ENCODE peak calls at places on chromosome X, in four cellular contexts. A is activated B cell treated with CpG ODN at 0.5 μM for 24 hours, B is PC-3, S is colonic mucosa. N is an unnamed sample.
A peak's percentile ranks its signal among the peaks of the same experiment; 100 is the strongest.

GRCh38 chrX:66728818-66729271 is 90.0 kb upstream of the EDA2R start:
- DNase-seq in A (no peak), B (peak; percentile 39), S (peak; percentile 62), N (no peak)

GRCh38 chrX:149837167-149837566 is 43.8 kb upstream of the MAGEA8 start:
- DNase-seq in A (no peak), B (no peak), S (no peak), N (no peak)

GRCh38 chrX:49862093-49862492 is 17.2 kb upstream of the USP27X start:
- DNase-seq in A (no peak), B (no peak), S (no peak), N (no peak)

GRCh38 chrX:119340606-119341205 is 58.4 kb upstream of the SLC25A43 start:
- DNase-seq in A (no peak), B (no peak), S (no peak), N (no peak)

GRCh38 chrX:48958635-48959094 is 1.3 kb upstream of the OTUD5 start:
- DNase-seq in A (no peak), B (peak; percentile 53), S (peak; percentile 36), N (no peak)

GRCh38 chrX:39760930-39761329 is 336.8 kb downstream of the BCOR start:
- DNase-seq in A (no peak), B (no peak), S (no peak), N (no peak)

GRCh38 chrX:40199704-40200103 is 101.9 kb upstream of the BCOR start:
- DNase-seq in A (no peak), B (peak; percentile 8), S (no peak), N (no peak)

GRCh38 chrX:70664726-70665125 is 220.1 kb downstream of the DLG3 start:
- DNase-seq in A (no peak), B (peak; percentile 49), S (no peak), N (no peak)

GRCh38 chrX:16479206-16479869 is 170.6 kb upstream of the S100G start:
- DNase-seq in A (no peak), B (peak; percentile 92), S (no peak), N (no peak)

GRCh38 chrX:137882960-137883359 is 317.0 kb downstream of the ZIC3 start:
- DNase-seq in A (no peak), B (no peak), S (no peak), N (no peak)

GRCh38 chrX:56793533-56794320 is 64.7 kb downstream of the NBDY start:
- DNase-seq in A (no peak), B (no peak), S (peak; percentile 18), N (no peak)

GRCh38 chrX:17065100-17065499 is 118.6 kb downstream of the REPS2 start:
- DNase-seq in A (no peak), B (no peak), S (no peak), N (no peak)

GRCh38 chrX:24877854-24878650 is 137.7 kb downstream of the ARX start:
- DNase-seq in A (no peak), B (peak; percentile 47), S (no peak), N (no peak)

GRCh38 chrX:100636321-100636991 is at the start of gene TSPAN6:
- DNase-seq in A (peak; percentile 46), B (peak; percentile 91), S (peak; percentile 89), N (no peak)

GRCh38 chrX:38008658-38009057 is 2.3 kb downstream of the SYTL5 start:
- DNase-seq in A (no peak), B (peak; percentile 66), S (no peak), N (no peak)

GRCh38 chrX:11558972-11559371 is 106.7 kb downstream of the ARHGAP6 start:
- DNase-seq in A (peak; percentile 18), B (peak; percentile 40), S (peak; percentile 23), N (peak; percentile 38)

GRCh38 chrX:152901816-152902501 is 4.1 kb downstream of the ZNF185 start:
- DNase-seq in A (no peak), B (no peak), S (no peak), N (no peak)

GRCh38 chrX:70470850-70471289 is 26.2 kb downstream of the DLG3 start:
- DNase-seq in A (no peak), B (peak; percentile 57), S (no peak), N (no peak)

GRCh38 chrX:4944767-4945166 is 1231.3 kb upstream of the PRKX start:
- DNase-seq in A (no peak), B (no peak), S (no peak), N (no peak)

GRCh38 chrX:2928583-2929434 is at the start of gene ARSD:
- DNase-seq in A (peak; percentile 37), B (peak; percentile 88), S (peak; percentile 96), N (peak; percentile 89)

GRCh38 chrX:27565992-27566391 is 24.2 kb upstream of the DCAF8L2 start:
- DNase-seq in A (no peak), B (no peak), S (no peak), N (no peak)

GRCh38 chrX:56784666-56785065 is 55.6 kb downstream of the NBDY start:
- DNase-seq in A (no peak), B (no peak), S (no peak), N (no peak)

GRCh38 chrX:63441717-63442116 is 90.6 kb upstream of the SPIN4 start:
- DNase-seq in A (no peak), B (no peak), S (no peak), N (no peak)

GRCh38 chrX:10099411-10099810 is 57.4 kb upstream of the CLCN4 start:
- DNase-seq in A (no peak), B (no peak), S (no peak), N (no peak)

GRCh38 chrX:103101280-103102042 is 8.5 kb upstream of the NXF3 start:
- DNase-seq in A (no peak), B (no peak), S (no peak), N (no peak)

GRCh38 chrX:150845091-150845490 is 53.4 kb downstream of the CD99L2 start:
- DNase-seq in A (no peak), B (no peak), S (no peak), N (no peak)

GRCh38 chrX:113539599-113540356 is 699.1 kb upstream of the AMOT start:
- DNase-seq in A (no peak), B (no peak), S (no peak), N (no peak)

GRCh38 chrX:153319295-153319694 is 2.3 kb downstream of the PNMA6F start:
- DNase-seq in A (no peak), B (no peak), S (no peak), N (no peak)

GRCh38 chrX:125786306-125786705 is 379.8 kb downstream of the DCAF12L2 start:
- DNase-seq in A (no peak), B (peak; percentile 4), S (no peak), N (no peak)

GRCh38 chrX:71285929-71286328 is 2.5 kb downstream of the NONO start:
- DNase-seq in A (no peak), B (no peak), S (no peak), N (no peak)

GRCh38 chrX:15973299-15973698 is 118.7 kb upstream of the AP1S2 start:
- DNase-seq in A (no peak), B (peak; percentile 66), S (peak; percentile 20), N (no peak)

GRCh38 chrX:149506349-149506748 is 1.2 kb upstream of the IDS start:
- DNase-seq in A (no peak), B (peak; percentile 64), S (no peak), N (no peak)

GRCh38 chrX:65528293-65528692 is 6.3 kb downstream of the LAS1L start:
- DNase-seq in A (no peak), B (no peak), S (no peak), N (no peak)

GRCh38 chrX:45517090-45517973 is 316.7 kb upstream of the DIPK2B start:
- DNase-seq in A (no peak), B (peak; percentile 77), S (no peak), N (no peak)

GRCh38 chrX:53716328-53717088 is 30.0 kb upstream of the HUWE1 start:
- DNase-seq in A (no peak), B (peak; percentile 74), S (no peak), N (no peak)

GRCh38 chrX:154376768-154377167 is 2.3 kb upstream of the EMD start:
- DNase-seq in A (no peak), B (no peak), S (no peak), N (no peak)

GRCh38 chrX:150508018-150508417 is 60.4 kb upstream of the MTM1 start:
- DNase-seq in A (no peak), B (no peak), S (no peak), N (no peak)

GRCh38 chrX:43456906-43457305 is 199.2 kb upstream of the MAOA start:
- DNase-seq in A (no peak), B (no peak), S (no peak), N (no peak)

GRCh38 chrX:68498044-68498507 is 775 bp upstream of the YIPF6 start:
- DNase-seq in A (no peak), B (peak; percentile 7), S (no peak), N (no peak)

GRCh38 chrX:96843566-96843965 is 40.1 kb upstream of the RPA4 start:
- DNase-seq in A (no peak), B (no peak), S (no peak), N (no peak)
- TF ChIP-seq CTCF in A (no peak), B (no peak), S (no peak), N (no peak)

GRCh38 chrX:96112689-96113088 is 572.0 kb upstream of the DIAPH2 start:
- DNase-seq in A (no peak), B (no peak), S (no peak), N (no peak)
- TF ChIP-seq CTCF in A (no peak), B (no peak), S (no peak), N (no peak)

DNA sequence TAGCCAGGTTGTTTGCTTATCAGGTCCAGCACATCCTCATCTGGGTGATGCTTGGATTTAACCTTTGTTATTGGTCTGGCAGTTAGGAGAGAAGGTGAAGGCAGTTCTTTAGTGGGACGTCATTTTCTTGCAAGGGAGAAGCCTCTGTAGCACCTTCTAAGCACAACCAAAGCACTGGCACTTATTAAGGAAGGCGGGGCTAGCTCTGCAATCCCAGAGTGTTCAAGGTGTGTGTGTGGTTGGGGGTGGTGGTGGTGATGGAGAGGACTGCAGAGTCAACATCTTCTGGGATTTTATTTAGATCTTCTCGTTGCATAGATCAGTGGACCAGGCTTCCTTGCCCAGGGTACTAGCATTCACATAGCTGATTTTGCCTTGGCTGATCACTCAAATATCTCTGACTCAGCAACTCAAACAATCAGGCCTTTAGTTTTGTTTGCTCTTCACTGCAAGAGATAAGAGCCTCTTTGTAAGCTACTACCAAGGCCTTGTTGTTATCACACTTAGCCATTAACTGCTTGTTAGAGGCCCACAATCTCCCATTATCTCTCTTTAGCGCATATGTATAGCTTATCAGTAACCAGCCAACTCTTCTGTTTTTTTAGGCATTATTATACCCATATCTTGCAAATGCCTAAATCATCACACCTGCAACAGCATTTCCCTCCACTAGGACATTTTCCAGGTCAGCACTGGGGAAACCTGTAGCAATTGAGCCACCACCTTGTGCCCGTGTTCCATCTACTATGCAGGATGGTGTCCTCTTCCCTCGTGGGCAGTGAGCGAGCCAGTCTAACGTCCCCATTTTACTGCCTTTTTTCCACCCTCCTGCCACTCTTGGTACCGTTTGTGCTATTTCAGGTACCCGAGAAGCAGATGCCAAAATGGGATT is 36.5 kb upstream of the LINC00632 start:
- DNase-seq in A (no peak), B (peak; percentile 41), S (no peak), N (no peak)
- TF ChIP-seq CTCF in A (no peak), B (no peak), S (no peak), N (no peak)

GRCh38 chrX:46648660-46649059 is 75.1 kb downstream of the CHST7 start:
- DNase-seq in A (no peak), B (no peak), S (no peak), N (no peak)

GRCh38 chrX:46649421-46650260 is 76.1 kb downstream of the CHST7 start:
- DNase-seq in A (no peak), B (no peak), S (no peak), N (no peak)

GRCh38 chrX:46653482-46653881 is 79.9 kb downstream of the CHST7 start:
- DNase-seq in A (no peak), B (peak; percentile 48), S (no peak), N (no peak)
- TF ChIP-seq CTCF in A (no peak), B (peak; percentile 65), S (no peak), N (peak; percentile 41)

GRCh38 chrX:31213941-31214340 is 142.1 kb upstream of the FTHL17 start:
- DNase-seq in A (no peak), B (peak; percentile 20), S (no peak), N (no peak)
- TF ChIP-seq CTCF in A (no peak), B (peak; percentile 52), S (peak; percentile 38), N (peak; percentile 28)